ENCODE peak calls at places on chromosome 22, in six cellular contexts. E is iris pigment epithelial cell, W is EL, I is mammary epithelial cell, R is nephron progenitor cell, A is ecto neural progenitor cell. O is an unnamed sample.

GRCh38 chr22:44091021-44091721 is 67.1 kb downstream of the PARVB start:
- DNase-seq in R (no peak), W (peak; percentile 8), E (peak; percentile 26), A (no peak), I (no peak), O (no peak)

GRCh38 chr22:19554834-19555404 is 30.7 kb upstream of the CLDN5 start:
- DNase-seq in A (peak; percentile 68), R (peak; percentile 17), E (peak; percentile 49), I (peak; percentile 49), W (peak; percentile 71), O (no peak)

GRCh38 chr22:23565942-23566715 is 14.0 kb downstream of the IGLL1 start:
- DNase-seq in I (no peak), A (peak; percentile 75), E (no peak), R (peak; percentile 75), W (no peak), O (no peak)

GRCh38 chr22:38850941-38851849 is 7.4 kb upstream of the NPTXR start:
- DNase-seq in W (peak; percentile 81), I (peak; percentile 60), E (peak; percentile 79), R (no peak), A (no peak), O (peak; percentile 31)

GRCh38 chr22:48393041-48393370 is 1434.7 kb downstream of the BRD1 start:
- DNase-seq in A (no peak), I (no peak), E (no peak), R (no peak), W (no peak), O (no peak)

GRCh38 chr22:32531228-32531627 is 56.6 kb downstream of the FBXO7 start:
- DNase-seq in E (no peak), I (no peak), A (no peak), W (no peak), R (no peak), O (no peak)

GRCh38 chr22:39364646-39365405 is 15.0 kb downstream of the SYNGR1 start:
- DNase-seq in I (no peak), R (no peak), W (peak; percentile 69), A (no peak), E (no peak), O (no peak)

GRCh38 chr22:42643632-42644421 is 3.4 kb upstream of the ATP5MGL start:
- DNase-seq in A (peak; percentile 42), I (no peak), W (no peak), R (no peak), E (no peak), O (no peak)

GRCh38 chr22:46533434-46533833 is 4.0 kb downstream of the CELSR1 start:
- DNase-seq in E (no peak), A (no peak), W (no peak), I (no peak), R (no peak), O (no peak)

GRCh38 chr22:33070600-33070999 is 12.4 kb upstream of the SYN3 start:
- DNase-seq in E (no peak), A (no peak), I (no peak), R (no peak), W (no peak), O (no peak)

GRCh38 chr22:50548913-50549790 is 3.5 kb downstream of the KLHDC7B start:
- DNase-seq in I (no peak), R (no peak), E (no peak), W (no peak), A (peak; percentile 46), O (no peak)

GRCh38 chr22:37998543-37998942 is 14.2 kb upstream of the SOX10 start:
- DNase-seq in I (peak; percentile 73), E (no peak), W (no peak), A (no peak), R (no peak), O (no peak)

GRCh38 chr22:37274380-37274862 is 7.9 kb upstream of the CYTH4 start:
- DNase-seq in E (no peak), W (no peak), I (no peak), R (no peak), A (no peak), O (no peak)

GRCh38 chr22:45105281-45105700 is 58.4 kb upstream of the NUP50 start:
- DNase-seq in A (no peak), W (peak; percentile 70), I (peak; percentile 95), E (peak; percentile 96), R (no peak), O (no peak)